ENCODE peak calls at places on chromosomes 5 and 9, in four cellular contexts. S, F, R and H are unnamed samples.

GRCh38 chr5:157744055-157745011 is 821 bp downstream of the LSM11 start:
- DNase-seq in S (no peak), F (peak), R (no peak), H (peak)

GRCh38 chr9:13163287-13163686 is 116.2 kb downstream of the MPDZ start:
- DNase-seq in R (no peak), S (no peak), F (no peak), H (no peak)

GRCh38 chr9:80554856-80555255 is 983.1 kb downstream of the TLE4 start:
- DNase-seq in S (no peak), R (no peak), F (no peak), H (no peak)

GRCh38 chr5:140141241-140141640 is 15.5 kb downstream of the IGIP start:
- DNase-seq in R (peak), F (no peak), S (no peak), H (no peak)

GRCh38 chr5:74903165-74903787 is 37.1 kb upstream of the FAM169A start:
- DNase-seq in R (no peak), S (peak), F (peak), H (no peak)

GRCh38 chr9:135338546-135338945 is 141.0 kb upstream of the PPP1R26 start:
- DNase-seq in R (no peak), S (no peak), F (peak), H (no peak)

GRCh38 chr9:2809692-2810423 is 34.0 kb downstream of the PUM3 start:
- DNase-seq in F (no peak), S (no peak), R (peak), H (no peak)

GRCh38 chr5:31996909-31997308 is 177.2 kb downstream of the GOLPH3 start:
- DNase-seq in R (no peak), F (no peak), S (no peak), H (no peak)

GRCh38 chr5:88826959-88827585 is 55.9 kb downstream of the MEF2C start:
- DNase-seq in S (peak), R (no peak), F (no peak), H (peak)